ENCODE peak calls at places on chromosomes 16 and 17, in five cellular contexts. H, O, A, C and Q are unnamed samples.

GRCh38 chr17:61072648-61073047 is 327.0 kb upstream of the TBX2 start:
- DNase-seq in O (no peak), C (no peak), A (no peak), H (no peak), Q (no peak)

GRCh38 chr17:64599187-64599676 is 62.9 kb downstream of the SMURF2 start:
- DNase-seq in C (no peak), O (peak; percentile 30), A (no peak), H (no peak), Q (no peak)

GRCh38 chr16:2822158-2822495 is 5.1 kb downstream of the PRSS21 start:
- DNase-seq in C (no peak), O (no peak), A (no peak), H (no peak), Q (no peak)

GRCh38 chr16:3879258-3879886 is 1.1 kb downstream of the CREBBP start:
- DNase-seq in C (no peak), A (no peak), O (peak; percentile 38), H (peak; percentile 54), Q (no peak)

GRCh38 chr17:69525920-69526841 is 111.7 kb downstream of the MAP2K6 start:
- DNase-seq in C (peak; percentile 65), H (peak; percentile 60), O (peak; percentile 38), A (no peak), Q (peak; percentile 69)

GRCh38 chr17:1153795-1154546 is 25.8 kb downstream of the ABR start:
- DNase-seq in C (peak; percentile 16), A (no peak), H (peak; percentile 93), O (no peak), Q (peak; percentile 61)

GRCh38 chr17:2056221-2057129 is 1.6 kb downstream of the HIC1 start:
- DNase-seq in O (no peak), A (no peak), C (no peak), H (no peak), Q (no peak)

GRCh38 chr16:729768-730665 is 3.1 kb downstream of the HAGHL start:
- DNase-seq in H (no peak), C (no peak), A (no peak), O (no peak), Q (no peak)

GRCh38 chr17:42895185-42895555 is 5.4 kb upstream of the G6PC1 start:
- DNase-seq in H (no peak), O (no peak), A (no peak), C (no peak), Q (no peak)

GRCh38 chr16:26863971-26864370 is 202.8 kb upstream of the C16orf82 start:
- DNase-seq in O (no peak), A (no peak), H (no peak), C (no peak), Q (no peak)

GRCh38 chr16:57863434-57864160 is 61.3 kb upstream of the KIFC3 start:
- DNase-seq in O (no peak), H (peak; percentile 56), A (no peak), C (peak; percentile 68), Q (peak; percentile 43)

GRCh38 chr17:56146005-56146404 is 7.3 kb upstream of the ANKFN1 start:
- DNase-seq in C (no peak), H (no peak), O (no peak), A (no peak), Q (no peak)

GRCh38 chr16:87845213-87845612 is 24.1 kb downstream of the SLC7A5 start:
- DNase-seq in C (no peak), O (no peak), A (no peak), H (no peak), Q (no peak)

GRCh38 chr17:28634211-28634865 is 10.6 kb downstream of the BLTP2 start:
- DNase-seq in O (no peak), H (no peak), C (no peak), A (no peak), Q (no peak)

GRCh38 chr17:12917401-12917800 is 100.4 kb downstream of the ELAC2 start:
- DNase-seq in A (no peak), H (no peak), C (no peak), O (no peak), Q (no peak)

GRCh38 chr16:4016648-4017047 is 99.6 kb downstream of the ADCY9 start:
- DNase-seq in H (no peak), O (no peak), C (no peak), A (no peak), Q (no peak)

GRCh38 chr17:7004398-7005253 is 7.8 kb upstream of the RNASEK start:
- DNase-seq in O (peak; percentile 43), C (peak; percentile 76), H (peak; percentile 70), A (peak; percentile 26), Q (peak; percentile 67)

GRCh38 chr16:83912152-83912948 is 13.4 kb downstream of the MLYCD start:
- DNase-seq in C (no peak), H (no peak), O (no peak), A (no peak), Q (no peak)

GRCh38 chr16:73231379-73231778 is 183.5 kb upstream of the ZFHX3 start:
- DNase-seq in O (no peak), H (no peak), A (no peak), C (no peak), Q (no peak)

GRCh38 chr16:8530756-8531155 is 59.6 kb downstream of the TMEM114 start:
- DNase-seq in H (no peak), O (no peak), A (no peak), C (no peak), Q (no peak)

GRCh38 chr17:4806420-4806769 is 557 bp upstream of the PLD2 start:
- DNase-seq in C (no peak), H (no peak), A (no peak), O (no peak), Q (no peak)

GRCh38 chr17:28494445-28495188 is 11.5 kb upstream of the FOXN1 start:
- DNase-seq in C (peak; percentile 27), A (no peak), O (peak; percentile 88), H (peak; percentile 93), Q (peak; percentile 78)

GRCh38 chr17:78737332-78737731 is 44.7 kb downstream of the CYTH1 start:
- DNase-seq in H (peak; percentile 81), A (no peak), O (peak; percentile 37), C (no peak), Q (no peak)

GRCh38 chr17:31388351-31388750 is 3.1 kb upstream of the RAB11FIP4 start:
- DNase-seq in H (no peak), O (no peak), A (no peak), C (no peak), Q (no peak)

GRCh38 chr16:65069090-65069489 is 52.8 kb downstream of the CDH11 start:
- DNase-seq in A (no peak), C (no peak), O (no peak), H (no peak), Q (no peak)

GRCh38 chr16:83059237-83059636 is 432.5 kb downstream of the CDH13 start:
- DNase-seq in H (no peak), O (no peak), A (no peak), C (no peak), Q (no peak)

GRCh38 chr17:2931901-2932300 is 131.5 kb downstream of the OR1D5 start:
- DNase-seq in H (no peak), O (no peak), A (no peak), C (no peak), Q (no peak)

GRCh38 chr16:24309222-24309905 is 53.2 kb downstream of the CACNG3 start:
- DNase-seq in H (no peak), O (no peak), C (peak; percentile 50), A (no peak), Q (no peak)

GRCh38 chr16:53061256-53061655 is 6.5 kb downstream of the CHD9 start:
- DNase-seq in A (peak; percentile 60), O (no peak), H (no peak), C (no peak), Q (no peak)

GRCh38 chr17:3963214-3964201 is 729 bp downstream of the ATP2A3 start:
- DNase-seq in C (no peak), O (peak; percentile 32), H (peak; percentile 54), A (no peak), Q (no peak)

GRCh38 chr16:489606-490005 is 37.9 kb upstream of the CAPN15 start:
- DNase-seq in O (no peak), A (no peak), H (no peak), C (no peak), Q (no peak)

GRCh38 chr17:77280304-77280910 is 139.6 kb downstream of the SEC14L1 start:
- DNase-seq in C (no peak), H (peak; percentile 33), O (no peak), A (no peak), Q (no peak)

GRCh38 chr17:57667461-57667923 is 77.6 kb downstream of the CCDC182 start:
- DNase-seq in A (no peak), H (peak; percentile 43), O (no peak), C (no peak), Q (no peak)
- TF ChIP-seq FOXM1 in A (no peak), H (no peak), O (no peak), C (no peak), Q (no peak)

DNA sequence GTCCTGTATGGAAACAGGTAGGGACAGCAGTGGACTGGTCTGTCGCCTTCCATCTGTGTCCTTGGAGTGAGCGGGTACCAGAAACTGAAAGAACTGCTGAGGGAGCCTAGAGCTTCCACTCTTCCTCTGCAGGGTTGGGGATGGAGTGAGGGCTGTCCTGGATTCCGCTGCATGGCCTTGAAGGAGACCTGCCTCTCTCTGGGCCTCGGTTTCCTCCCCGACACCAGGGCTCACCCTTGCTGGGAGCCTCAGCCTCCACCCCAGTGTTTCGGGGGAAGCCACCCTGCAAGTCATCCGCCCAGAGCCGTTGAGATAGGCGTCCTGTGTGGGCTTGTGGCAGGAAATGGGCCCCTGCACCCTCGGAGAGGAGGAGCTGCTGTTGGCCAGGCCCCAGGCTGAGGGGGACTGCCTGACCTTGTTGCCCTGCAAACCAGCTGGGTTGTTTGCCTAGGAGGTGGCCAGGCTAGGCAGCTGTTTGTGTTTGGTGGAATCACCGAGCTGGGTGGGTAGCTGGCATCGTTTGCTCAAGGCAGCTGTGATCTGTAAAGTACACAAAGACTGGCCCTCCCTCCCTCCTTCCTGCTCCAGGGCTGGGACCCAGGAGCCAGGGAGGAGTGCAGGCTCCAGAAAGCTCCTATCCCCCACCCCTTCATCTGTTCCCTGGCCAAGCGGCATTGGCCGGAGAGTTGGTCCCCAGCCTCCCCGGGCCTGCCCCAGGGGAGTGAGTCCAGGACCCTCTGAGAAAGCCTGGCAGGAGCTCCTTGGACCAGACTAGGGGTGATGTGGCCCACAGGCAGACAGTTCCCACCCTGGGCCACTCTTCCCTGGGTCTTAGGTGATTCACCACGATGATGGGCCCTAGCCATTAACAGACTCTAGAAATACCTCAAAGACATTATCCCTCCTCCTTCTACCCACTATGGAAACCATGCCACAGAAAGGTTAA is 1.3 kb downstream of the RAB37 start:
- DNase-seq in C (peak; percentile 82), H (no peak), A (peak; percentile 60), O (no peak), Q (no peak)
- TF ChIP-seq FOXM1 in C (no peak), H (no peak), A (no peak), O (no peak), Q (no peak)

GRCh38 chr17:81419333-81419885 is 24.2 kb downstream of the BAHCC1 start:
- DNase-seq in A (no peak), H (peak; percentile 95), O (peak; percentile 83), C (no peak), Q (peak; percentile 76)
- TF ChIP-seq FOXM1 in A (no peak), H (no peak), O (no peak), C (no peak), Q (no peak)

GRCh38 chr16:70159355-70160348 is 13.9 kb upstream of the CLEC18C start:
- DNase-seq in A (no peak), C (no peak), O (no peak), H (peak; percentile 6), Q (peak; percentile 5)

GRCh38 chr16:70157477-70158260 is 15.9 kb upstream of the CLEC18C start:
- DNase-seq in A (no peak), C (peak; percentile 98), O (no peak), H (peak; percentile 15), Q (no peak)

GRCh38 chr16:70160388-70160787 is 13.2 kb upstream of the CLEC18C start:
- DNase-seq in C (no peak), O (peak; percentile 17), A (no peak), H (peak; percentile 5), Q (no peak)

GRCh38 chr16:70157105-70157476 is 16.5 kb upstream of the CLEC18C start:
- DNase-seq in O (no peak), A (no peak), H (peak; percentile 6), C (no peak), Q (no peak)

GRCh38 chr16:70158261-70158939 is 15.2 kb upstream of the CLEC18C start:
- DNase-seq in A (no peak), C (no peak), H (peak; percentile 12), O (peak; percentile 20), Q (peak; percentile 8)
- TF ChIP-seq FOXM1 in A (no peak), C (no peak), H (no peak), O (no peak), Q (no peak)